ENCODE peak calls at places on chromosomes 13 and 19, in five cellular contexts. E is neuronal stem cell, S is body of pancreas, Z is pancreas, R is Peyer's patch. B is an unnamed sample.

GRCh38 chr13:28636677-28637317 is 22.1 kb upstream of the POMP start:
- DNase-seq in E (peak; percentile 38), S (peak; percentile 42), Z (peak; percentile 42), R (no peak), B (no peak)

GRCh38 chr19:10010247-10010691 is at the start of gene COL5A3:
- DNase-seq in E (no peak), S (no peak), Z (no peak), R (peak; percentile 59), B (no peak)

GRCh38 chr13:64529874-64530485 is 2700.2 kb downstream of the PCDH9 start:
- DNase-seq in E (no peak), S (no peak), Z (peak; percentile 10), R (no peak), B (no peak)

GRCh38 chr19:34975056-34975455 is 11.0 kb upstream of the ZNF792 start:
- DNase-seq in E (no peak), S (no peak), Z (no peak), R (no peak), B (no peak)

GRCh38 chr13:75180805-75181455 is 301.0 kb downstream of the TBC1D4 start:
- DNase-seq in E (no peak), S (no peak), Z (no peak), R (no peak), B (no peak)

GRCh38 chr13:101579291-101579802 is 126.9 kb downstream of the ITGBL1 start:
- DNase-seq in E (no peak), S (no peak), Z (no peak), R (no peak), B (no peak)

GRCh38 chr13:69959041-69959440 is 148.6 kb upstream of the ATXN8OS start:
- DNase-seq in E (no peak), S (no peak), Z (no peak), R (no peak), B (no peak)

GRCh38 chr19:17183271-17183757 is 31.8 kb upstream of the USE1 start:
- DNase-seq in E (no peak), S (no peak), Z (no peak), R (no peak), B (no peak)

GRCh38 chr19:52274191-52274590 is 4.8 kb downstream of the ZNF766 start:
- DNase-seq in E (no peak), S (no peak), Z (no peak), R (no peak), B (no peak)

GRCh38 chr19:57747472-57747807 is 825 bp downstream of the ZNF776 start:
- DNase-seq in E (no peak), S (no peak), Z (no peak), R (no peak), B (no peak)

GRCh38 chr19:21483589-21484170 is 21.7 kb upstream of the ZNF429 start:
- DNase-seq in E (no peak), S (peak; percentile 73), Z (peak; percentile 59), R (no peak), B (peak; percentile 40)

GRCh38 chr19:17097593-17098126 is 22.1 kb downstream of the MYO9B start:
- DNase-seq in E (no peak), S (no peak), Z (no peak), R (no peak), B (no peak)

GRCh38 chr19:54420383-54421168 is 5.3 kb downstream of the TTYH1 start:
- DNase-seq in E (peak; percentile 95), S (peak; percentile 71), Z (peak; percentile 78), R (no peak), B (no peak)

GRCh38 chr13:91690944-91691343 is 292.5 kb downstream of the GPC5 start:
- DNase-seq in E (no peak), S (no peak), Z (no peak), R (no peak), B (no peak)

GRCh38 chr19:5693195-5694166 is 3.4 kb downstream of the RPL36 start:
- DNase-seq in E (no peak), S (peak; percentile 12), Z (no peak), R (peak; percentile 48), B (no peak)

GRCh38 chr19:39805120-39805519 is 26.5 kb downstream of the LEUTX start:
- DNase-seq in E (no peak), S (no peak), Z (no peak), R (no peak), B (no peak)

GRCh38 chr13:48656621-48657020 is 2.9 kb downstream of the CYSLTR2 start:
- DNase-seq in E (peak; percentile 11), S (no peak), Z (no peak), R (no peak), B (no peak)

GRCh38 chr19:33703438-33703750 is 81.6 kb downstream of the CHST8 start:
- DNase-seq in E (no peak), S (no peak), Z (no peak), R (no peak), B (peak; percentile 5)

GRCh38 chr13:77515785-77516184 is 19.7 kb upstream of the SCEL start:
- DNase-seq in E (no peak), S (no peak), Z (no peak), R (no peak), B (no peak)

GRCh38 chr13:44013666-44014291 is 134.1 kb downstream of the LACC1 start:
- DNase-seq in E (no peak), S (no peak), Z (no peak), R (no peak), B (no peak)
- H3K4me1 ChIP-seq in E (peaks cover 4% of the 10 kb centered on the region), S (peaks cover 4% of the 10 kb centered on the region), Z (no peaks in the 10 kb centered on the region), R (no peaks in the 10 kb centered on the region), B (no peaks in the 10 kb centered on the region)

DNA sequence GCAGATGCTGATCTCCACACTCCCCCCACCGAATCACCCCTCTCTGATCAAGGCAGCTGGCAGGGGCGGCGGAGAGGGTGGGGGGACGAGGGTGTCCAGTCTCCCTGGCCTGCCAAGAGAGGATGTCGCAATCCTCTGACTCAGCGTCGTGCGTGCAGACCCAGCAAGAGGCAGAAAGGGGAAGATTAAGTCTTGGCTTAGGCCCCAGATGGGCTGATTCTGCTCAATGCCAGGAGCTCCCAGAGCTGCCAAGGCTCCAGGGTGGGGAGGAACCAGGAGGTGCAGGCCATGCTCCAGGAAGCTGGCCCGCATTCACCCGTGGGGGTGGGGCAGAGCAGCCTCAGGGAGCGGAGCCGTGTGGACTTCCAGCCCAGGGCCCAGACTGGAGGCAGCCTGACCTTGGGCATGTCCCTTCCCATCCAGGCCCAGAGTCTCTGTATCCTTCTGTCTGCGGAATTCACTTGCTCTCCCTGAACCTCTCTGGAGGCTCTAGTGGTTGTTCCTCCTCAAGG is 6.6 kb upstream of the BCL3 start:
- DNase-seq in E (no peak), S (peak; percentile 98), Z (peak; percentile 100), R (peak; percentile 98), B (peak; percentile 98)
- H3K4me1 ChIP-seq in E (peaks cover 9% of the 10 kb centered on the region), S (peaks cover 79% of the 10 kb centered on the region), Z (peaks cover 47% of the 10 kb centered on the region), R (peaks cover 13% of the 10 kb centered on the region), B (peaks cover 98% of the 10 kb centered on the region)

GRCh38 chr19:48663667-48664066 is 9.2 kb downstream of the NTN5 start:
- DNase-seq in E (no peak), S (no peak), Z (no peak), R (no peak), B (no peak)

GRCh38 chr19:48661746-48662145 is 11.1 kb downstream of the NTN5 start:
- DNase-seq in E (no peak), S (no peak), Z (no peak), R (no peak), B (peak; percentile 77)

GRCh38 chr19:48660854-48661731 is 11.7 kb downstream of the NTN5 start:
- DNase-seq in E (no peak), S (peak; percentile 85), Z (peak; percentile 87), R (peak; percentile 82), B (peak; percentile 83)

GRCh38 chr19:48665786-48666185 is 7.0 kb downstream of the NTN5 start:
- DNase-seq in E (no peak), S (no peak), Z (no peak), R (no peak), B (no peak)

DNA sequence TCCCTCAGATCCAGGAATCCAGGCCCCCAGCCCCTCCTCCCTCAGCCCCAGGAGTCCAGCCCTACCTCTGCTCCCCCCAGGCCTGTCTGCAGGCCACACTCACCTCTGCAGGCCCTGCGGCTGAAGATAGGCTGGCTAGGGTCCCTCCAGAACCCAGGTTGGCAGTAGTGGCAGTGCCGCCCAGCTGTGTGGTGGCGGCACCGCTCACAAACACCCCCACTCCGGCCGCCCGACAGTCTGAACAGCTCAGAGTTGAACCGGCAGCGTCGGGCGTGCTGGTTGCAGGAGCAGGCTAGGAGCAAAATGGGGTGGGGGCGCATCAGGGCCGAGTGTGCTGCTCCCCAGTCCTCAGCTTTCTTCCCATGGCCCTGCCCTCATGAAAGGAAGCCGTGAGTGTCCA is 8.3 kb downstream of the NTN5 start:
- DNase-seq in E (no peak), S (no peak), Z (no peak), R (no peak), B (peak; percentile 73)
- H3K4me1 ChIP-seq in E (peaks cover 3% of the 10 kb centered on the region), S (peaks cover 11% of the 10 kb centered on the region), Z (no peaks in the 10 kb centered on the region), R (no peaks in the 10 kb centered on the region), B (peaks cover 13% of the 10 kb centered on the region)

GRCh38 chr19:48556163-48556562 is 4.2 kb downstream of the SULT2B1 start:
- DNase-seq in E (no peak), S (no peak), Z (no peak), R (peak; percentile 79), B (no peak)

GRCh38 chr19:48554385-48555091 is 2.6 kb downstream of the SULT2B1 start:
- DNase-seq in E (peak; percentile 42), S (no peak), Z (peak; percentile 28), R (no peak), B (no peak)

GRCh38 chr19:48552406-48553322 is 692 bp downstream of the SULT2B1 start:
- DNase-seq in E (no peak), S (no peak), Z (no peak), R (no peak), B (no peak)

GRCh38 chr19:48551437-48552302 is at the start of gene SULT2B1:
- DNase-seq in E (no peak), S (peak; percentile 54), Z (peak; percentile 69), R (peak; percentile 94), B (peak; percentile 69)

GRCh38 chr19:48553676-48554384 is 1.9 kb downstream of the SULT2B1 start:
- DNase-seq in E (no peak), S (peak; percentile 34), Z (peak; percentile 53), R (peak; percentile 82), B (peak; percentile 72)
- H3K4me1 ChIP-seq in E (peaks cover 7% of the 10 kb centered on the region), S (peaks cover 30% of the 10 kb centered on the region), Z (no peaks in the 10 kb centered on the region), R (peaks cover 3% of the 10 kb centered on the region), B (no peaks in the 10 kb centered on the region)

DNA sequence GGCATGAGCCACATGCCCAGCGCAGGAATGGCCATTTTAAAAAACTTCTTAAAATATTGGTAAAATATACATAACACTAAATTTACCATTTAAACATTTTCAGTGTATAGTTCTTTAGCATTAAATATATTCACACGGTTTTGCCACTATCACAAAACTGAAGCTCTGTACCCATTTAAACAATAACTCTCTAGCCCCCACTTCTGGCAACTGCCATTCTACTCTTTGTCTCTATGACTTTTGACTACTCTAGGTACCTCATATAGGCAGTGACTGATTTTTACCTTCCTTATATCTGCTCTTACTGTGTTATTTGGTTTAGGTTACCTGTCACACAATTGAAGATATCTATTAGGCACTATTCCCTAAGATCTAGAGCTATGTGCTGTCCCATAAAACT is 2.3 kb upstream of the KBTBD7 start:
- DNase-seq in E (no peak), S (no peak), Z (no peak), R (no peak), B (no peak)
- H3K4me1 ChIP-seq in E (no peaks in the 10 kb centered on the region), S (peaks cover 23% of the 10 kb centered on the region), Z (peaks cover 11% of the 10 kb centered on the region), R (no peaks in the 10 kb centered on the region), B (peaks cover 21% of the 10 kb centered on the region)

B was measured in left lung.